ENCODE peak calls at places on chromosome 3, in four cellular contexts. One of them, this sample, is unnamed.

GRCh38 chr3:194950906-194951628 is 265.4 kb downstream of the FAM43A start:
- DNase-seq in HepG2: no peak
- DNase-seq in GM12878: no peak
- DNase-seq in GM12892: no peak
- DNase-seq in this sample: no peak

GRCh38 chr3:141076821-141077571 is 25.8 kb downstream of the SPSB4 start:
- DNase-seq in HepG2: no peak
- DNase-seq in GM12878: no peak
- DNase-seq in GM12892: no peak
- DNase-seq in this sample: no peak

GRCh38 chr3:14256561-14257342 is 78.1 kb downstream of the LSM3 start:
- DNase-seq in GM12892: no peak
- DNase-seq in HepG2: no peak
- DNase-seq in GM12878: no peak
- DNase-seq in this sample: no peak

GRCh38 chr3:154135511-154136173 is 14.5 kb downstream of the ARHGEF26 start:
- DNase-seq in HepG2: peak
- DNase-seq in GM12892: no peak
- DNase-seq in GM12878: no peak
- DNase-seq in this sample: no peak

GRCh38 chr3:34312684-34313083 is 514.3 kb downstream of the PDCD6IP start:
- DNase-seq in GM12892: no peak
- DNase-seq in HepG2: no peak
- DNase-seq in GM12878: no peak
- DNase-seq in this sample: no peak

GRCh38 chr3:184472723-184473419 is 88.7 kb upstream of the EPHB3 start:
- DNase-seq in GM12878: no peak
- DNase-seq in HepG2: no peak
- DNase-seq in GM12892: no peak
- DNase-seq in this sample: no peak

GRCh38 chr3:120473389-120473788 is 22.6 kb upstream of the FSTL1 start:
- DNase-seq in GM12892: no peak
- DNase-seq in GM12878: no peak
- DNase-seq in HepG2: no peak
- DNase-seq in this sample: no peak

GRCh38 chr3:79516795-79517194 is 251.0 kb downstream of the ROBO1 start:
- DNase-seq in GM12892: no peak
- DNase-seq in HepG2: no peak
- DNase-seq in GM12878: no peak
- DNase-seq in this sample: no peak

GRCh38 chr3:184228376-184229137 is 828 bp upstream of the VWA5B2 start:
- DNase-seq in GM12892: no peak
- DNase-seq in HepG2: no peak
- DNase-seq in GM12878: no peak
- DNase-seq in this sample: no peak

GRCh38 chr3:168096210-168096795 is 579 bp upstream of the GOLIM4 start:
- DNase-seq in GM12878: peak
- DNase-seq in HepG2: peak
- DNase-seq in GM12892: peak
- DNase-seq in this sample: peak

DNA sequence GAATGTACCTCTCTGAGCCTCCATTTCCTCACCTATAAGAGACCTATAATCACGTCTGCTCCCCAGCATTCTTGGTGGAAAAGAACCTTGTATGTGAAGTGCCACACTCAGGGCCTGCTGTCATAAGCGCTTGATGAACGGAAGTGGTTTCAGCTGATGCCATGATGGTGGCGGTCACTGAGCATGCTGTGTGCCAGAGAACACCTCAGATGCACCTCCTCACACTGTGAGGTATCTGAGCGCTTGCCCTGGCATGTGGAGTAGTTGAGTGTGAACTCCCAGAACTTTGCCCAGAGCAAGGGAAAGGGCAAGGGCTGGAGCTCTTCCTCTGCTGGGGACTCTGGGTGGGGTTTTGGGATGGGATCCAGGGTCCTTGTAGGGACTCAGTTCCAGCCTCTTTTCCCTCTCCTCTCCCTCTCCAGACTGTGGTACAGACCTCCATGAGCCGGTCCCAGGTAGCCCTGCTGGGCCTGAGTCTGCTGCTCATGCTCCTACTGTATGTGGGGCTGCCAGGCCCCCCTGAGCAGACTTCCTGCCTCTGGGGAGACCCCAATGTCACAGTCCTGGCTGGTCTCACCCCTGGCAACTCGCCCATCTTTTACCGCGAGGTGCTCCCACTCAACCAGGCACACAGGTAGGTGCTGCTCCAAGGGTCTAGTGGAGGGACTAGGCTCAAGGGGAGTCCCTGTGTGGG is 2.7 kb downstream of the ABHD14A start:
- DNase-seq in HepG2: no peak
- DNase-seq in GM12878: no peak
- DNase-seq in GM12892: no peak
- DNase-seq in this sample: no peak
- TF ChIP-seq TAF1 in HepG2: no peak
- TF ChIP-seq TAF1 in GM12878: no peak
- TF ChIP-seq TAF1 in GM12892: no peak
- TF ChIP-seq TAF1 in this sample: no peak

DNA sequence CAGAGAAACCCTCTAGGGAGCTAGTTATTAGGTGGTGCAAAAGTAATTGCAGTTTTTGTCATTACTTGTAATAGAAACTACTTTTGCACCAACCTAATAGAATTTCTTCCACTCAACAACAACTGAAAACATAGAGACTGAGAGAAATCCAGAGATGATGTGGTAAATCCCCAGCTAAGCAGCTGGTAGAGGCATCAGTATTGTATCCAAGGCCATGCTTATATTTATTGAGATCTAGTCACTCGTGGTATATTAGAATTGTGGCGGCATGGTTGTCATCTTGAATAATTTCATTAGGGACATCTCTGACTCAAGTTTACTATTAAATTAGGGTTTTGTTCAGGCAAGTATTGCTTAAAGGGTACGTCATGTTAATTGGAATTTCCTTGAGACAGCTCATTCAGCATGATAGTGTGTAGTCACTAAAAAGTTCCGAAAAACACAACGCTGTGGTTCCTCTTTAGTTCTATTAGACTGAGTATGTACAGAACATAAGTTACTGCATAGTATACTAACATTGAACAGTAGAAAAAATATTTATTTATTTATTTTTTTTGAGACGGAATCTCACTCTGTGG is 35.3 kb downstream of the PAK2 start:
- DNase-seq in GM12878: no peak
- DNase-seq in GM12892: no peak
- DNase-seq in HepG2: no peak
- DNase-seq in this sample: no peak
- TF ChIP-seq POLR2A in GM12878: no peak
- TF ChIP-seq POLR2A in GM12892: no peak
- TF ChIP-seq POLR2A in HepG2: no peak
- TF ChIP-seq POLR2A in this sample: no peak

GRCh38 chr3:55060921-55061555 is 133.2 kb upstream of the LRTM1 start:
- DNase-seq in HepG2: no peak
- DNase-seq in GM12892: no peak
- DNase-seq in GM12878: no peak
- DNase-seq in this sample: no peak
- TF ChIP-seq POLR2AphosphoS5 in HepG2: no peak
- TF ChIP-seq POLR2AphosphoS5 in GM12892: no peak
- TF ChIP-seq POLR2AphosphoS5 in GM12878: no peak
- TF ChIP-seq POLR2AphosphoS5 in this sample: no peak

GRCh38 chr3:155504682-155505081 is 211.2 kb upstream of the STRIT1 start:
- DNase-seq in HepG2: no peak
- DNase-seq in GM12892: no peak
- DNase-seq in GM12878: no peak
- DNase-seq in this sample: no peak
- TF ChIP-seq TAF1 in HepG2: no peak
- TF ChIP-seq TAF1 in GM12892: no peak
- TF ChIP-seq TAF1 in GM12878: no peak
- TF ChIP-seq TAF1 in this sample: no peak

GRCh38 chr3:142999881-143000280 is 1.5 kb upstream of the U2SURP start:
- DNase-seq in HepG2: no peak
- DNase-seq in GM12892: no peak
- DNase-seq in GM12878: no peak
- DNase-seq in this sample: no peak

GRCh38 chr3:143000525-143000924 is 845 bp upstream of the U2SURP start:
- DNase-seq in HepG2: peak
- DNase-seq in GM12878: no peak
- DNase-seq in GM12892: no peak
- DNase-seq in this sample: no peak

GRCh38 chr3:143001369-143002082 is at the start of gene U2SURP:
- DNase-seq in GM12878: peak
- DNase-seq in HepG2: peak
- DNase-seq in GM12892: peak
- DNase-seq in this sample: peak

GRCh38 chr3:143002083-143002712 is 828 bp downstream of the U2SURP start:
- DNase-seq in GM12878: no peak
- DNase-seq in HepG2: peak
- DNase-seq in GM12892: no peak
- DNase-seq in this sample: peak

DNA sequence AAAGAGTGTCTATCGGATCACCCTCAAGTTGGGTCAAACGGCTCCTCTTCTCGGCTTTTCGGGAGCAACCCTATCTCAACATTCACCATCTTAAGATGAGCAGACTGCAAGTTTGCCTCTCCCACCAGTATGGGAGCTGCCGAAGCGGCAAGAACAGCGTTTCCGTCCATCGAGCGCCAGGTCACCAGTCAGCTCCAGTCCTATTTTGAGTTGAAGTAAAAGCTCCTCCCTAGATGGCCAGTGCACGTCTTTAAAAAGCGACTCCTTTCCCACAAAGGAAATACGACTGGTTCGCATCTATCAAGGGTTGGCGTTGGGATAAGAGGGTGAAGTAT is 369 bp upstream of the U2SURP start:
- DNase-seq in GM12892: peak
- DNase-seq in GM12878: no peak
- DNase-seq in HepG2: no peak
- DNase-seq in this sample: peak
- TF ChIP-seq POLR2A in GM12892: no peak
- TF ChIP-seq POLR2A in GM12878: no peak
- TF ChIP-seq POLR2A in HepG2: no peak
- TF ChIP-seq POLR2A in this sample: no peak

GRCh38 chr3:114508208-114508607 is 214.4 kb downstream of the TIGIT start:
- DNase-seq in GM12892: no peak
- DNase-seq in HepG2: no peak
- DNase-seq in GM12878: no peak
- DNase-seq in this sample: no peak

GRCh38 chr3:114509756-114510155 is 215.9 kb downstream of the TIGIT start:
- DNase-seq in HepG2: no peak
- DNase-seq in GM12878: no peak
- DNase-seq in GM12892: no peak
- DNase-seq in this sample: no peak

GRCh38 chr3:114504941-114505632 is 211.3 kb downstream of the TIGIT start:
- DNase-seq in GM12892: no peak
- DNase-seq in HepG2: no peak
- DNase-seq in GM12878: no peak
- DNase-seq in this sample: no peak

GRCh38 chr3:114508976-114509375 is 215.1 kb downstream of the TIGIT start:
- DNase-seq in HepG2: no peak
- DNase-seq in GM12878: no peak
- DNase-seq in GM12892: no peak
- DNase-seq in this sample: no peak

GRCh38 chr3:114506622-114507300 is 212.9 kb downstream of the TIGIT start:
- DNase-seq in GM12878: no peak
- DNase-seq in HepG2: no peak
- DNase-seq in GM12892: no peak
- DNase-seq in this sample: no peak
- TF ChIP-seq POLR2AphosphoS5 in GM12878: no peak
- TF ChIP-seq POLR2AphosphoS5 in HepG2: no peak
- TF ChIP-seq POLR2AphosphoS5 in GM12892: no peak
- TF ChIP-seq POLR2AphosphoS5 in this sample: no peak

GRCh38 chr3:44077267-44077666 is 164.4 kb upstream of the TOPAZ1 start:
- DNase-seq in GM12878: no peak
- DNase-seq in HepG2: no peak
- DNase-seq in GM12892: no peak
- DNase-seq in this sample: no peak
- TF ChIP-seq TAF1 in GM12878: no peak
- TF ChIP-seq TAF1 in HepG2: no peak
- TF ChIP-seq TAF1 in GM12892: no peak
- TF ChIP-seq TAF1 in this sample: no peak

GRCh38 chr3:170908235-170909116 is at the start of gene EIF5A2:
- DNase-seq in GM12892: peak
- DNase-seq in HepG2: peak
- DNase-seq in GM12878: peak
- DNase-seq in this sample: peak
- TF ChIP-seq POLR2A in GM12892: peak
- TF ChIP-seq POLR2A in HepG2: peak
- TF ChIP-seq POLR2A in GM12878: peak
- TF ChIP-seq POLR2A in this sample: no peak

This sample was measured in GM12891.